ENCODE peak calls at places on chromosome 15, in ten cellular contexts. R is Karpas-422, J is adrenal gland, M is aorta, Y is IMR-90, W is mucosa of descending colon, X is ovary, I is pancreas, F is right lobe of liver, Z is psoas muscle. N is an unnamed sample.

GRCh38 chr15:52529289-52529929 is 729 bp upstream of the MYO5A start:
- DNase-seq in R (peak; percentile 69), J (no peak), M (no peak), Y (no peak), W (peak; percentile 17), X (no peak), I (no peak), F (no peak), Z (no peak), N (no peak)

GRCh38 chr15:48112242-48112641 is 8.5 kb upstream of the SLC24A5 start:
- DNase-seq in R (peak; percentile 43), J (peak; percentile 47), M (no peak), Y (peak; percentile 30), W (peak; percentile 21), X (no peak), I (no peak), F (no peak), Z (no peak), N (no peak)

GRCh38 chr15:58694641-58695398 is 54.7 kb downstream of the ADAM10 start:
- DNase-seq in R (no peak), J (no peak), M (no peak), Y (no peak), W (no peak), X (no peak), I (no peak), F (no peak), Z (no peak), N (no peak)

GRCh38 chr15:84778194-84778593 is 29.8 kb downstream of the ZNF592 start:
- DNase-seq in R (no peak), J (no peak), M (no peak), Y (no peak), W (no peak), X (no peak), I (no peak), F (no peak), Z (no peak), N (no peak)

GRCh38 chr15:70098461-70099166 is 897 bp upstream of the TLE3 start:
- DNase-seq in R (peak; percentile 61), J (peak; percentile 53), M (peak; percentile 74), Y (no peak), W (peak; percentile 56), X (peak; percentile 70), I (peak; percentile 73), F (peak; percentile 73), Z (peak; percentile 78), N (peak; percentile 79)

GRCh38 chr15:69568621-69569020 is 116.0 kb downstream of the RPLP1 start:
- DNase-seq in R (no peak), J (peak; percentile 23), M (peak; percentile 63), Y (peak; percentile 83), W (no peak), X (no peak), I (no peak), F (no peak), Z (no peak), N (peak; percentile 64)

GRCh38 chr15:75542386-75542797 is 36.7 kb downstream of the PTPN9 start:
- DNase-seq in R (no peak), J (no peak), M (no peak), Y (no peak), W (no peak), X (no peak), I (no peak), F (no peak), Z (no peak), N (no peak)

GRCh38 chr15:65028921-65029735 is at the start of gene MTFMT:
- DNase-seq in R (peak; percentile 95), J (peak; percentile 92), M (peak; percentile 94), Y (peak; percentile 68), W (peak; percentile 97), X (peak; percentile 94), I (peak; percentile 94), F (peak; percentile 95), Z (peak; percentile 96), N (peak; percentile 93)

GRCh38 chr15:48283361-48284157 is 47.7 kb upstream of the DUT start:
- DNase-seq in R (no peak), J (peak; percentile 72), M (no peak), Y (no peak), W (no peak), X (no peak), I (no peak), F (no peak), Z (no peak), N (no peak)

GRCh38 chr15:68201879-68202261 is 3.3 kb downstream of the CALML4 start:
- DNase-seq in R (no peak), J (no peak), M (no peak), Y (no peak), W (no peak), X (no peak), I (no peak), F (no peak), Z (no peak), N (no peak)

GRCh38 chr15:68204361-68204760 is 771 bp downstream of the CALML4 start:
- DNase-seq in R (no peak), J (no peak), M (no peak), Y (no peak), W (no peak), X (no peak), I (no peak), F (peak; percentile 43), Z (no peak), N (no peak)

GRCh38 chr15:68203956-68204355 is 1.2 kb downstream of the CALML4 start:
- DNase-seq in R (no peak), J (no peak), M (peak; percentile 27), Y (no peak), W (no peak), X (no peak), I (no peak), F (peak; percentile 33), Z (no peak), N (no peak)

GRCh38 chr15:68204776-68205557 is at the start of gene CALML4:
- DNase-seq in R (no peak), J (peak; percentile 82), M (peak; percentile 84), Y (no peak), W (peak; percentile 94), X (peak; percentile 72), I (peak; percentile 92), F (peak; percentile 95), Z (peak; percentile 78), N (no peak)

DNA sequence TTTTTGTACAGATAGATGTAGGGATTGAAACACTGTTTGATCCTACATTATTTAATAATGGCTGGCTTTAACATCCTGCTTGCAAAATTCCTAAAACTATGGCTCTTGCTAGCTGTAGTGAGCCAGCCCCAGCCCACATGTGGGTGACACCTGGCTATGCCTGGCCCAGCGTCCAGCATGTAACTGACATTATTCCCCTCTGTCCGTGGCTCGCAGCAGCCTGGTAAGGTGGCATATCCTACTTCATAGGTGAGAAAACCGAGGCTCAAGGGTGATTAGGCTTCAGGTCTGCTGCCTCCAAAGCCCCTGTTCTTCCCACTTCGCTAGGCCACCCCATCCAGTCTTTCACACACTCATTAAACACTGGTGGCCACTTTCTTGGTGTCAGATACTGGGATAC is 1.6 kb downstream of the CALML4 start:
- DNase-seq in R (no peak), J (no peak), M (peak; percentile 15), Y (no peak), W (no peak), X (no peak), I (no peak), F (peak; percentile 29), Z (no peak), N (no peak)
- H3K4me1 ChIP-seq in R (peaks cover 3% of the 10 kb centered on the region), J (peaks cover 42% of the 10 kb centered on the region), M (peaks cover 4% of the 10 kb centered on the region), Y (peaks cover 3% of the 10 kb centered on the region), W (peaks cover 7% of the 10 kb centered on the region), X (peaks cover 16% of the 10 kb centered on the region), I (peaks cover 17% of the 10 kb centered on the region), F (peaks cover 10% of the 10 kb centered on the region), Z (peaks cover 15% of the 10 kb centered on the region), N (no peaks in the 10 kb centered on the region)

DNA sequence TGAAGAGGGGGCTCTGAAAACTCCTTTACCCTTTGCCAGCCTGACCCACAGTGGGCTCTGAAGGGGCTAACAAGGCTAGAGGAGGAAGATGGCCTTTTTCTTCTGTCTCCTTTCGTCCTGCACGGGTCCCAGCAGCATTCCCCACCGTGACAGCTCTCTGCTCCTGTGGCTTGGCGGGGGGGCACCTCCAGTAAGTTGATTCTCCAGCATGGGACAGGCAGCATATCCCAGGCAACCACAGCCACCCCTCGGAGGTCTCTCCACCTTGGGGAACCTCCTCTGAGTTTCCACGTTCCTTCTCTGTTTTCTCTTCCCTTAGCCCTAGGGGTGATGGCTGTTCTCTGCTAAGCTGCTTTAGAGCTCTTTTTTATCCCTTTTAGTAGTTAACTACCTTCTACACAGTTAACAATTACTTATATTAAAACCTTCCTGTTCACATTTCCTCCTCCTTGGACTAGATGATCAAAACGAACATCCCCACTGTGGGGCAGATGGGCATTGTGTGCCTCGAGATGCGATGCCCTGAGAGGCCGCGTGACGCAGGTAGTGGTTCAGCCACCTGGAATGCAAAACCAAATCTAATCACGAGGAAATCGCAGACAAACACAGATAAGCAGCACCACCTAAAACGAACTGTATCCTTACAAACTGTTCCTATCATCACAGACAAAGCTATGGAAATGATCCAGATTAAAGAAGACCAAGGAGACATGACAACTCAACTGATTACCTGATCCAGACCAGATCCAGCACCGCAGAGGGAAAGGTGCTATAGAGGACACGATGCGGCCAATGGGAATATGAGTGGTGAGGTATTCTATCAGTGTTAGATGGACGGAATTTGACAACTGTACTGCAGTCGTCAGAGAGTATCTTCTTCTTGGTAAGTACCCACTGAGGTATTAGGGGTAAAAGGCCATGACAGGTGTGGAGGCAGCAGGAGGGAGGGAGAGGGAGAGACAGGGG is 27.7 kb downstream of the TSPAN3 start:
- DNase-seq in R (no peak), J (no peak), M (no peak), Y (no peak), W (no peak), X (no peak), I (no peak), F (no peak), Z (no peak), N (no peak)
- H3K36me3 ChIP-seq in R (peaks cover 50% of the 10 kb centered on the region), J (no peaks in the 10 kb centered on the region), M (peaks cover 3% of the 10 kb centered on the region), Y (peaks cover 33% of the 10 kb centered on the region), W (no peaks in the 10 kb centered on the region), X (no peaks in the 10 kb centered on the region), I (peaks cover 12% of the 10 kb centered on the region), F (peaks cover 7% of the 10 kb centered on the region), Z (peaks cover 2% of the 10 kb centered on the region), N (peaks cover 10% of the 10 kb centered on the region)

GRCh38 chr15:55588070-55588817 is at the start of gene PYGO1:
- DNase-seq in R (no peak), J (peak; percentile 56), M (peak; percentile 72), Y (peak; percentile 62), W (peak; percentile 24), X (peak; percentile 65), I (peak; percentile 62), F (no peak), Z (peak; percentile 83), N (peak; percentile 49)
- H3K4me3 ChIP-seq in R (no peak within 1 kb of the TSS), J (peak within 1 kb of the TSS; percentile 15), M (peak within 1 kb of the TSS; percentile 86), Y (peak within 1 kb of the TSS; percentile 75), W (peak within 1 kb of the TSS; percentile 9), X (peak within 1 kb of the TSS; percentile 70), I (peak within 1 kb of the TSS; percentile 53), F (peak within 1 kb of the TSS; percentile 33), Z (peak within 1 kb of the TSS; percentile 77), N (peak within 1 kb of the TSS; percentile 86)

DNA sequence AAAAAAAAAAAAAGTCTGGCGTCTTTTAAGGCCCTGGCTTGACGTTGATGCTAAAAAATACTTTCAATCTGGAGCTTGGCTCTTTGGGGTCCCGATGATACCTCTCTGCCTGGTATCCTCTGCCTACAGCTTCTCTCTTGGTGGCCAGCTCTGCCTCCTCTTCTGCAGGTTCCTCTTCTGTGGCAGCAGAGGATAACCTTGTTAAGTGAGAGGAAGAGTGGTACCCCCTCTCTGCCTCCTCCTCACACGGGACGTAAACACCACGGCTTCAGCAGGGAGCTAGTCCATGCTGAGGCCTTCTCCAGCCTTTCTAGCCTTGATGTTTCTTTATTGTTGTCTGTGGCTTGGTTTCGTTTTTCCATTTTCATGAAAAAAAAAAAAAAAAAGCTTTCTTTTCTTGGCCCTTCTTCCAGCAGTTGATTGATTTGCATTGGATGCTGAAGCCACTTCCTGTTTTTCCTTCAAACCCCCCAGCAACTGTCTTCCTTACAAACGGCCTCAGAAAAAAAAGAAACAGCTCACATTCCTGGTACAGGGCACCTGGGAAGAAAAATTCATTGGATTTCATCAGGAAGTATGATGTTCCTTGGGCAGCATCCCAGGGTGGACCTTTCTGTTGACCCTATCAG is 59.7 kb downstream of the RORA start:
- DNase-seq in R (no peak), J (no peak), M (no peak), Y (no peak), W (no peak), X (no peak), I (no peak), F (no peak), Z (no peak), N (no peak)
- H3K4me1 ChIP-seq in R (no peaks in the 10 kb centered on the region), J (peaks cover 12% of the 10 kb centered on the region), M (no peaks in the 10 kb centered on the region), Y (no peaks in the 10 kb centered on the region), W (no peaks in the 10 kb centered on the region), X (no peaks in the 10 kb centered on the region), I (no peaks in the 10 kb centered on the region), F (no peaks in the 10 kb centered on the region), Z (peaks cover 32% of the 10 kb centered on the region), N (no peaks in the 10 kb centered on the region)

N was measured in tibial artery.